ENCODE peak calls at places on chromosomes 12 and 14, in ten cellular contexts. E is CD8-positive, alpha-beta memory T cell; V is adipocyte; L is IMR-90; M is left lung; J is BE2C; A is CD4-positive, CD25-positive, alpha-beta regulatory T cell; Z is AG10803; Q is fibroblast of villous mesenchyme; B is lung. D is an unnamed sample.

GRCh38 chr12:46187023-46187422 is 81.8 kb downstream of the SLC38A1 start:
- DNase-seq in E (no peak), V (peak), M (no peak), B (peak), Q (peak), J (no peak), L (peak), A (no peak), Z (peak), D (no peak)

GRCh38 chr12:7076493-7076892 is 15.8 kb downstream of the C1R start:
- DNase-seq in V (no peak), L (no peak), E (no peak), Q (no peak), A (no peak), Z (no peak), M (no peak), J (no peak), B (no peak), D (no peak)

GRCh38 chr14:103607822-103608221 is 21.2 kb upstream of the KLC1 start:
- DNase-seq in B (no peak), J (no peak), L (no peak), Z (no peak), V (no peak), Q (no peak), M (no peak), A (no peak), E (no peak), D (no peak)

GRCh38 chr14:24311837-24312615 is 724 bp downstream of the LTB4R start:
- DNase-seq in B (no peak), M (no peak), E (no peak), A (peak), Z (peak), V (peak), J (no peak), L (no peak), Q (no peak), D (no peak)

GRCh38 chr12:118520428-118520827 is 144.1 kb downstream of the SUDS3 start:
- DNase-seq in L (no peak), A (no peak), J (no peak), E (no peak), Z (no peak), B (no peak), M (no peak), V (no peak), Q (no peak), D (no peak)

GRCh38 chr12:21528953-21529352 is 2.9 kb downstream of the SPX start:
- DNase-seq in E (no peak), V (no peak), Z (no peak), L (no peak), J (no peak), M (no peak), B (no peak), A (no peak), Q (no peak), D (no peak)

GRCh38 chr14:22846811-22847307 is 10.5 kb downstream of the MMP14 start:
- DNase-seq in B (no peak), Z (no peak), E (no peak), Q (no peak), V (no peak), J (no peak), M (no peak), L (no peak), A (no peak), D (no peak)

GRCh38 chr14:68168460-68169109 is 349.0 kb downstream of the RAD51B start:
- DNase-seq in J (no peak), B (no peak), A (no peak), E (no peak), V (no peak), Z (no peak), M (no peak), L (no peak), Q (no peak), D (no peak)

GRCh38 chr12:49819786-49820185 is 8.4 kb downstream of the NCKAP5L start:
- DNase-seq in V (no peak), A (no peak), B (no peak), M (no peak), J (no peak), E (no peak), L (no peak), Q (no peak), Z (no peak), D (no peak)

GRCh38 chr12:64571346-64571745 is 38.9 kb upstream of the RASSF3 start:
- DNase-seq in V (no peak), E (no peak), Z (no peak), L (no peak), B (no peak), M (no peak), A (peak), J (no peak), Q (no peak), D (no peak)

GRCh38 chr12:95788637-95789036 is 1.9 kb downstream of the NTN4 start:
- DNase-seq in B (no peak), L (peak), Q (peak), V (peak), M (no peak), J (no peak), A (no peak), Z (peak), E (no peak), D (no peak)

GRCh38 chr14:105761842-105762241 is 235.5 kb downstream of the TMEM121 start:
- DNase-seq in L (no peak), Z (no peak), M (no peak), J (no peak), A (no peak), Q (no peak), V (no peak), E (no peak), B (no peak), D (no peak)

GRCh38 chr14:103151270-103151933 is 28.1 kb downstream of the TNFAIP2 start:
- DNase-seq in M (no peak), L (no peak), E (no peak), Z (no peak), V (peak), Q (no peak), B (no peak), A (no peak), J (no peak), D (no peak)

GRCh38 chr14:97445367-97445766 is 648.2 kb downstream of the VRK1 start:
- DNase-seq in L (no peak), M (no peak), Z (no peak), V (no peak), Q (no peak), E (no peak), B (no peak), A (no peak), J (no peak), D (no peak)

GRCh38 chr14:53027031-53027430 is 76.2 kb upstream of the FERMT2 start:
- DNase-seq in Z (no peak), M (no peak), J (no peak), A (no peak), L (no peak), E (no peak), Q (no peak), V (no peak), B (no peak), D (no peak)

GRCh38 chr12:107225626-107226025 is 132.3 kb upstream of the CRY1 start:
- DNase-seq in B (no peak), M (no peak), L (peak), J (no peak), Z (peak), Q (peak), E (no peak), A (no peak), V (peak), D (no peak)

GRCh38 chr14:98835051-98835824 is 436.8 kb downstream of the BCL11B start:
- DNase-seq in Q (no peak), B (no peak), A (no peak), J (no peak), Z (no peak), L (no peak), E (no peak), V (no peak), M (no peak), D (no peak)

GRCh38 chr12:22702690-22703089 is 77.7 kb downstream of the ETNK1 start:
- DNase-seq in Z (peak), M (no peak), V (no peak), Q (no peak), L (no peak), E (no peak), J (no peak), A (no peak), B (no peak), D (no peak)

GRCh38 chr14:39442293-39442692 is 10.1 kb upstream of the FBXO33 start:
- DNase-seq in M (peak), Z (peak), Q (no peak), V (no peak), L (peak), E (no peak), J (no peak), A (no peak), B (no peak), D (no peak)

GRCh38 chr12:47734725-47735480 is 9.6 kb upstream of the ENDOU start:
- DNase-seq in B (no peak), E (no peak), V (no peak), J (no peak), M (no peak), L (no peak), Z (no peak), Q (no peak), A (no peak), D (no peak)

GRCh38 chr14:79090781-79091180 is 920.6 kb downstream of the NRXN3 start:
- DNase-seq in J (no peak), L (no peak), A (no peak), Z (no peak), Q (no peak), E (no peak), B (no peak), M (no peak), V (no peak), D (no peak)
- H3K4me3 ChIP-seq in J (no peak), L (no peak), A (no peak), Z (no peak), Q (no peak), E (no peak), B (no peak), M (no peak), V (no peak), D (no peak)

GRCh38 chr12:57456145-57456700 is 1.1 kb downstream of the INHBE start:
- DNase-seq in J (peak), E (no peak), M (no peak), Q (peak), B (no peak), Z (peak), L (peak), V (peak), A (no peak), D (no peak)
- H3K4me3 ChIP-seq in J (peak), E (no peak), M (no peak), Q (peak), B (no peak), Z (peak), L (no peak), V (no peak), A (no peak), D (no peak)

GRCh38 chr12:131829351-131829794 is 1.2 kb downstream of the MMP17 start:
- DNase-seq in Z (no peak), L (no peak), A (no peak), M (peak), E (no peak), Q (peak), V (peak), B (no peak), J (peak), D (no peak)

GRCh38 chr12:131831021-131831571 is 2.9 kb downstream of the MMP17 start:
- DNase-seq in B (no peak), E (no peak), A (no peak), Z (no peak), Q (peak), L (no peak), J (peak), V (peak), M (peak), D (no peak)

GRCh38 chr12:131830335-131831020 is 2.3 kb downstream of the MMP17 start:
- DNase-seq in B (peak), V (peak), M (peak), L (peak), Z (peak), A (no peak), Q (peak), E (no peak), J (peak), D (peak)

GRCh38 chr12:131828671-131829350 is 618 bp downstream of the MMP17 start:
- DNase-seq in Z (no peak), Q (peak), V (peak), J (peak), E (no peak), A (no peak), L (no peak), B (no peak), M (peak), D (no peak)

GRCh38 chr12:131829795-131830334 is 1.7 kb downstream of the MMP17 start:
- DNase-seq in A (no peak), B (no peak), Z (no peak), J (peak), L (no peak), Q (no peak), M (peak), V (peak), E (no peak), D (peak)
- H3K4me3 ChIP-seq in A (no peak), B (no peak), Z (peak), J (peak), L (peak), Q (peak), M (peak), V (peak), E (no peak), D (peak)

GRCh38 chr14:71324767-71325272 is 417.6 kb downstream of the PCNX1 start:
- DNase-seq in V (peak), M (no peak), B (no peak), Q (peak), Z (no peak), A (peak), L (peak), E (peak), J (no peak), D (no peak)
- H3K4me3 ChIP-seq in V (no peak), M (no peak), B (no peak), Q (no peak), Z (no peak), A (peak), L (no peak), E (no peak), J (no peak), D (no peak)

DNA sequence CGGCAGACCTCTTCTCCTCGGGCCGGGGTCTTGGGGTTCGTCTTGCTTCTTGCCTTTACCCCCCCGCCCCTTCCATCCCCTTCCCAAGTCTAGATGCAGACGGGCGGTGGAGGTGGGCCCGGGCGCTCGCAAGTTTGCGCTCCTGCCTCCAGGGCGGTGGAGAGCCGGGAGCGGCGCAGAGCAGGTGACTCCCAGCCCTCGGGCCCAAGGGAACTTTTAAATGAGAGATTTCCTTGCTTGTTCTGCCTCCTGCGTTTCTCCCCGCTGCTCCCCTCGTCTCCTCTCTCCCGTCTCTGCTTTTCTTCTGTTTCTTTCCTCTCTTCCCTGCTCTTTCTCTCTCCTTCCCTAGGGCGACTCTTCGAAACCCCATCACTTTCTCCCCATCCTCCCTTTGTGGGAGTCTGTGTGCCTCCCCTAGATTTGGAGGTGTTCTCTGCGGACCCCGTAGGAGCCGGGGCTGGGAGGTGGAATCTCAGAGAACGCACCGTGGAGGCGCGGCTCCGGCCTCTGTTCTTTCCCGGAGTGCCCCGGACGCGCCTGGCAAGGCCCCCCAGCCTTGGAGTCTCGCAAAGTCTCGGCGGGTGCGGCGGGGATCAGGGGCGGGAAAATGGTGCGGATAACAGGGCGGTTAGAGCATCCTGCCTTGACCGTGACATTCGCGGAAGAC is 114.7 kb upstream of the MYL2 start:
- DNase-seq in E (no peak), B (no peak), A (no peak), V (no peak), Q (no peak), M (no peak), Z (no peak), L (no peak), J (peak), D (no peak)
- H3K4me3 ChIP-seq in E (no peak), B (no peak), A (no peak), V (no peak), Q (no peak), M (no peak), Z (no peak), L (no peak), J (peak), D (peak)